ENCODE peak calls at places on chromosomes 6 and 20, in four cellular contexts. K is K562, U is HepG2, X is GM12878. J is an unnamed sample.

GRCh38 chr20:19802492-19803158 is 44.6 kb downstream of the RIN2 start:
- DNase-seq in K (no peak), U (peak), X (no peak), J (no peak)

GRCh38 chr6:140252099-140252498 is 877.7 kb upstream of the CITED2 start:
- DNase-seq in U (no peak), K (no peak), X (no peak), J (no peak)

GRCh38 chr20:53097371-53097770 is 125.2 kb downstream of the TSHZ2 start:
- DNase-seq in K (no peak), U (no peak), X (no peak), J (no peak)

GRCh38 chr6:149128489-149129145 is 188.9 kb upstream of the TAB2 start:
- DNase-seq in U (no peak), X (no peak), K (peak), J (no peak)

GRCh38 chr20:1561350-1561749 is 3.8 kb upstream of the SIRPD start:
- DNase-seq in X (no peak), U (no peak), K (no peak), J (no peak)

GRCh38 chr6:40349566-40350192 is 237.5 kb downstream of the LRFN2 start:
- DNase-seq in U (no peak), X (no peak), K (peak), J (peak)

GRCh38 chr6:107320126-107320525 is 139.2 kb downstream of the PDSS2 start:
- DNase-seq in U (no peak), K (no peak), X (no peak), J (no peak)

GRCh38 chr6:41286544-41287346 is at the start of gene TREM1:
- DNase-seq in K (peak), U (peak), X (no peak), J (no peak)

GRCh38 chr20:5191829-5192569 is 65.2 kb downstream of the CDS2 start:
- DNase-seq in X (peak), K (peak), U (peak), J (peak)

GRCh38 chr6:2381872-2382661 is 136.7 kb upstream of the GMDS start:
- DNase-seq in K (no peak), X (no peak), U (no peak), J (no peak)

DNA sequence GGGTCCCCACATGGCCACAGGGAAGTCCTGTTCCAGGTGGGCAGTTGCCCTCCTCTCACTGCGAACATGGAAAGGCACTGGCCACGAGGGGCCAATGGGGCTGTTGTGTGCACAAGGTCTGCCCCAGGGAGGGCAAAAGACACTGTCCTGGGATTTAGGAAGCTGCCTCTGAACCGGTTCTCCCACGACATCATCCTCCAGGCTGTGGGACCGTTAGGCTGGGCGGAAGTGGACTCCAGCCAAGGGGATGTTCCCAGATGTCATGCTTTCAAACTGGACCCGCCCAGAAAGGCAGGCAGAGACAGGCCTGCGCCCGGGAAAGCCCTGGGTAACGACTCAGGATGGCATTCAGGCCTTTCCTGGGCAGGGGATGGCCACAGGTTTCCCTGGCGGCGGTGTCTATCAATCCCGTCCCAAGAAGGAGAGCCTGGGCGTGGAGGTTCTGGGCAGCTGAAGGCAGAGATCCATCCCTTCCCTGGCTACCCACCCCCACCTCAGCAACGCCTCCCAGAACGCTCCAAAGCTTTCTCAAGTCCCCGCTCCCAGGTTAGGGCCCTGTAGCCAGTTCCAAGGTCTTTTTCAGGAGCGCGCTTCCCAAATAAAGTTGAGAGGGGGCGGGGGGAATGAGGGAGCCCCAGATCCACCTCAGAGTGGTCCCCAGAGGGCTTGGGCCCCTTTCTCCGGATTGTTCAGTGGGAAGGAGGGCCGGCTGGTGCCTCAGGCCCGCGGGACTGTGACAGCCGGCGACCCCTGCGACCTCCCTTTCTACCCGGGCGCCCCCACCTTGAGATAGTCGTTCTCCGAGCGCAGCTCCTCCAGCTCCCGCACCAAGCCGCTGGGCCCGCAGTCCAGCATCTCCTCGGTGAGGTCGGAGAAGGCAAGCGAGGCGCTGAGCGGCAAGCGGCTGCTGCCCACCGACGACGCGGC is 13.8 kb upstream of the TLDC2 start:
- DNase-seq in X (no peak), U (peak), K (peak), J (no peak)
- TF ChIP-seq FOXK2 in X (no peak), U (no peak), K (no peak), J (no peak)

GRCh38 chr6:164321297-164321696 is 906.8 kb downstream of the QKI start:
- DNase-seq in K (no peak), U (no peak), X (no peak), J (no peak)
- TF ChIP-seq FOXM1 in K (no peak), U (no peak), X (no peak), J (no peak)

DNA sequence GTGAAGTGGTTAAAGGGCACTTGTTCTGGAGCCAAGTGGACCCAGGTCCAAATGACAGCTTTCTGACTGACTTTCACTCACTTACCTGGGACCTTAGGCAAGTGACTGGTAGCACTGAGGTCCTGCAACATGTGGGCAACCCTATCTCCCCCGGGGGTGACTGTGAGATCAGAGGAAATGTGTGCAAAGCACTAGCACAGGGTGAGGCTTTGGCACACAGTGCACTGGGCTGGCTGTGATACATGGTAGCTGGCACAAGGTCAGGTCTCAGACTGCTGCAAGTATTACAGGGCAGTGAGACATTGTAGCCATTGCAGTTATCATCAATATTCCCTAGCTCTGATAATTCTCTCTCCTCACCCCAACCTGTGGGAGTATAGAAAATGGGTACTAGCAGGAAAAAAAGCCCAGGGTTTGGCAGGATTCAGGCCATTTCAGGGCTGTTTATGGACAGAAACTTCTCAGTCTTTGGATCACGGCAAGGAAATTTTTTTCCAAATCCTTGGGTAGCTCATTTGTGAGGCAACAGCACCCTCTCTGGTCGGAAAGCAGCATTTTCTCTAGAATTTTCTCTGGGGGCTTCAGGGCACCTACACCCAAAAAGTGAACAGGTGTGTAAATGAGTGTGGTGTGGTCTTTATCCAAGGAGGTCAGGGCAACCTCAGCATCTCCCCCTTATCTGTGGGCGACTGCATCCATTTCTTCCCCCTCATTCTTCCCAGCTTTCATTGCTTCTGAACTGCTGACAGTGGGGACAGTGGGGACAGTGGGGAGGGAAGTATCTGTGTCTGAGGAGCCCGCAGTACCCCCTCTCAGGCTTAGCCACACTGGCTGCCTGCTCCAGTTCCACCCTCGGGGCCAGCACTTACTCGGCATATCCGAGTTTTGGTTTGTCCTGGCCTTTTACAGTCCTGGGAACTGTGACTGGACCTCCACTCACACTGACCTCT is 148.7 kb upstream of the PHACTR3 start:
- DNase-seq in U (no peak), X (no peak), K (peak), J (peak)
- TF ChIP-seq FOXK2 in U (no peak), X (no peak), K (no peak), J (no peak)

GRCh38 chr6:144546807-144547206 is 261.7 kb downstream of the UTRN start:
- DNase-seq in U (no peak), X (no peak), K (no peak), J (no peak)
- TF ChIP-seq FOXM1 in U (no peak), X (no peak), K (no peak), J (no peak)

GRCh38 chr20:7980332-7981046 is 39.1 kb downstream of the TMX4 start:
- DNase-seq in X (no peak), K (peak), U (peak), J (peak)
- TF ChIP-seq FOXK2 in X (no peak), K (no peak), U (no peak), J (no peak)

J was measured in HEK293T.